ENCODE peak calls at places on chromosomes 11 and 22, in eight cellular contexts. P is body of pancreas, A is HL-60, T is vagina, G is upper lobe of right lung, E is fibroblast of lung, B is right atrium auricular region, J is IMR-90. S is an unnamed sample.

GRCh38 chr22:27996981-27997380 is 77.9 kb upstream of the PITPNB start:
- DNase-seq in E (no peak), G (peak; percentile 30), A (no peak), T (no peak), P (no peak), J (no peak), B (no peak), S (no peak)

GRCh38 chr11:96027021-96027420 is 103.1 kb upstream of the MTMR2 start:
- DNase-seq in J (no peak), B (no peak), P (no peak), A (no peak), E (no peak), G (no peak), T (no peak), S (no peak)

GRCh38 chr11:90364527-90364926 is 141.7 kb upstream of the CHORDC1 start:
- DNase-seq in J (no peak), E (no peak), B (no peak), P (no peak), T (no peak), G (no peak), A (no peak), S (no peak)

GRCh38 chr22:50737728-50738648 is at the start of gene ACR:
- DNase-seq in A (no peak), T (no peak), P (no peak), G (peak; percentile 53), B (peak; percentile 48), J (no peak), E (no peak), S (no peak)

GRCh38 chr11:70916321-70916720 is 336.1 kb downstream of the SHANK2 start:
- DNase-seq in E (no peak), B (no peak), G (peak; percentile 32), P (no peak), T (no peak), A (no peak), J (no peak), S (no peak)

GRCh38 chr11:15501566-15501965 is 386.8 kb downstream of the INSC start:
- DNase-seq in J (no peak), G (no peak), A (no peak), T (no peak), B (no peak), P (no peak), E (no peak), S (no peak)

GRCh38 chr22:37397246-37397645 is 30.0 kb downstream of the ELFN2 start:
- DNase-seq in B (no peak), G (no peak), A (no peak), T (no peak), P (no peak), E (no peak), J (no peak), S (no peak)

GRCh38 chr11:76798202-76798581 is 15.0 kb downstream of the TSKU start:
- DNase-seq in J (no peak), G (no peak), E (no peak), B (no peak), A (no peak), T (peak; percentile 92), P (no peak), S (peak; percentile 72)

GRCh38 chr22:47850644-47851151 is 1088.2 kb downstream of the TBC1D22A start:
- DNase-seq in B (no peak), P (no peak), J (no peak), E (peak; percentile 4), G (no peak), A (no peak), T (peak; percentile 60), S (no peak)

GRCh38 chr22:39785232-39785631 is 108.3 kb downstream of the ENTHD1 start:
- DNase-seq in A (no peak), E (no peak), T (no peak), B (no peak), P (no peak), G (no peak), J (no peak), S (no peak)

GRCh38 chr22:47040486-47041145 is 278.2 kb downstream of the TBC1D22A start:
- DNase-seq in E (no peak), B (no peak), A (no peak), P (no peak), T (no peak), J (no peak), G (peak; percentile 45), S (no peak)

GRCh38 chr11:1200611-1201191 is 22.2 kb upstream of the MUC5B start:
- DNase-seq in B (no peak), E (no peak), G (peak; percentile 51), P (no peak), J (no peak), T (no peak), A (no peak), S (peak; percentile 66)

DNA sequence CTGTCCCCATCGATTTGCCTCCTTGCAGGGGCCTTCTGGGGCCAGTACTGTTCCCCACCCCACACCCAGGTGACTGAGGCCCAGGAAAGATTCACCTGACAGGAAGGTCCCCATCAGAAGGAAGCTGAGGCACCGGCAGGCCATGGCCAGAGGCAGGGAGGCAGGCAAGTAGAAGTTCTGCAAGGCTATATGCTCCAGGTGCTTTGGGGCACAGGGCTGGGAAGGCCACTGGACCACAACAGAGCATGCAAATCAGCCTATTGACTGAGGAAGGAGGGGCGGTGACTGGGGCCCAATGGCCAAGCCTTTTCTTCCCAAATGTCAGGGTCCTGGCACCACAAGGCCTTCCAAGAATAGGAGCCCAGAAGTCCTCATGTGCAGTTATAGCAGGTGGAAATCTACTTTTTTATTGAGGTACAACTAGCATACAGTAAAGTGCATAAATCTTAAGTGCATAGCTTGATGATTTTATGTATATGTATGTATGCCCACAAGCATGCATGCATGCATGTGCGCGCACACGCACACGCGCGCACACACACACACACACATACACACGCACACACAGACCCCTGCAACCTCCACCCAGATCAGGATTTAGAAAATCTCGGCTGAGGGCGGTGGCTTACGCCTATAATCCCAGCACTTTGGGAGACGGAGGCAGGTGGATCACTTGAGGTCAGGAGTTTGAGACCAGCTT is at the start of gene VPREB3:
- DNase-seq in A (no peak), J (no peak), G (no peak), T (no peak), B (no peak), E (no peak), P (no peak), S (no peak)
- H3K4me3 ChIP-seq in A (no peak within 1 kb of the TSS), J (no peak within 1 kb of the TSS), G (no peak within 1 kb of the TSS), T (no peak within 1 kb of the TSS), B (no peak within 1 kb of the TSS), E (no peak within 1 kb of the TSS), P (no peak within 1 kb of the TSS), S (no peak within 1 kb of the TSS)

GRCh38 chr11:9852465-9852864 is 188.6 kb downstream of the SWAP70 start:
- DNase-seq in G (no peak), J (no peak), A (no peak), P (no peak), T (no peak), B (no peak), E (no peak), S (no peak)
- H3K27ac ChIP-seq in G (no peak overlapping the region), J (no peak overlapping the region), A (no peak overlapping the region), P (no peak overlapping the region), T (no peak overlapping the region), B (no peak overlapping the region), E (no peak overlapping the region), S (no peak overlapping the region)

DNA sequence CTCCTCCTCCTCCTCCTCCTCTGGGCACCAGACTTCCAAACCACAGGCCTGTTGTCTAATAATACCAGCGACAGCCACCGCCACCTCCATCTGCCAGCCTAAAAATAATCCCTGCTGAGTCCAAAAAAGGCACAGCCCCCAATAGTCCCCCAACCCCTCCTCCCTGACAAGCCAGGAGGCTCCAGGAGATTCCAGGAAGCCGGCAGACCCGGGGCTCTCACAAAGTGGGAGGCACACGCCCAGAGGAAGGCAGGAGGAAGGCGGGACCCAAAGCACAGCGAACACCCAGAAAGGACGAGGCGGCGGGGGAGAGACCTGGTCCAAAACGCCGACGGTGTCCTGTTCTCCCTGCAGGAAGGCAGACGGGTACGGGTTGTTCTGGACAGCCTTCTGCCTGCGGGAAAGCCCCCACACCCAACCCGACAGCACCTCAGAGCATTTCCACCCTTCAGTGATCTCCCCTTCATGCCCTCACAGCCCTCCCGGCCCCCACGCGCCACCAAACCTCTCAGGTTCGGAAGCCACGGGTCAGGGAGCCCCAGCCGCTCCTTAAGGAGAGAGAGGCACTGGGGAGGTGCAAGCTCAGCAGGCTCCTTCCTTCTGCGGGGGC is 5.8 kb downstream of the IGSF9B start:
- DNase-seq in J (no peak), A (no peak), T (no peak), E (no peak), B (no peak), G (no peak), P (no peak), S (peak; percentile 86)
- H3K4me3 ChIP-seq in J (no peak overlapping the region), A (no peak overlapping the region), T (peak overlapping the region; percentile 26), E (no peak overlapping the region), B (peak overlapping the region; percentile 55), G (no peak overlapping the region), P (no peak overlapping the region), S (peak overlapping the region; percentile 66)

GRCh38 chr11:122109932-122110331 is 6.1 kb downstream of the BLID start:
- DNase-seq in J (no peak), E (no peak), A (no peak), G (no peak), P (no peak), T (no peak), B (no peak), S (no peak)

GRCh38 chr11:122115520-122116343 is at the start of gene BLID:
- DNase-seq in A (no peak), J (peak; percentile 46), P (peak; percentile 24), T (no peak), B (no peak), G (peak; percentile 82), E (peak; percentile 44), S (no peak)

GRCh38 chr11:122116591-122116990 is 576 bp upstream of the BLID start:
- DNase-seq in B (no peak), T (no peak), P (no peak), E (no peak), G (no peak), J (no peak), A (no peak), S (no peak)

GRCh38 chr11:122114976-122115375 is 1.0 kb downstream of the BLID start:
- DNase-seq in T (no peak), J (no peak), P (no peak), B (no peak), E (no peak), A (no peak), G (no peak), S (no peak)

GRCh38 chr11:122113836-122114235 is 2.2 kb downstream of the BLID start:
- DNase-seq in A (no peak), B (no peak), P (no peak), E (peak; percentile 80), J (peak; percentile 49), G (no peak), T (no peak), S (no peak)
- H3K27ac ChIP-seq in A (no peak overlapping the region), B (no peak overlapping the region), P (no peak overlapping the region), E (no peak overlapping the region), J (no peak overlapping the region), G (no peak overlapping the region), T (peak overlapping the region; percentile 58), S (no peak overlapping the region)

GRCh38 chr22:26786398-26786797 is 129.0 kb downstream of the MIAT start:
- DNase-seq in T (no peak), A (no peak), P (no peak), E (no peak), B (no peak), G (no peak), J (no peak), S (no peak)
- H3K4me3 ChIP-seq in T (no peak overlapping the region), A (no peak overlapping the region), P (no peak overlapping the region), E (no peak overlapping the region), B (no peak overlapping the region), G (no peak overlapping the region), J (no peak overlapping the region), S (no peak overlapping the region)

S was measured in coronary artery.